ENCODE peak calls at places on chromosomes 2 and 18, in seven cellular contexts. One of them, this sample, is unnamed.

GRCh38 chr18:49018961-49019445 is 68.2 kb upstream of the SMAD7 start:
- DNase-seq in neural progenitor cell: no peak
- DNase-seq in A673: no peak
- DNase-seq in AG09319: no peak
- DNase-seq in H9: no peak
- DNase-seq in fibroblast of lung: no peak
- DNase-seq in heart left ventricle: peak; percentile 14
- DNase-seq in this sample: peak; percentile 35

GRCh38 chr2:183164111-183165015 is 40.1 kb downstream of the NUP35 start:
- DNase-seq in heart left ventricle: no peak
- DNase-seq in H9: no peak
- DNase-seq in neural progenitor cell: no peak
- DNase-seq in AG09319: no peak
- DNase-seq in A673: no peak
- DNase-seq in fibroblast of lung: peak; percentile 4
- DNase-seq in this sample: no peak

GRCh38 chr2:172613035-172613434 is 57.1 kb downstream of the PDK1 start:
- DNase-seq in AG09319: no peak
- DNase-seq in neural progenitor cell: peak; percentile 33
- DNase-seq in heart left ventricle: no peak
- DNase-seq in H9: peak; percentile 52
- DNase-seq in fibroblast of lung: peak; percentile 59
- DNase-seq in A673: peak; percentile 68
- DNase-seq in this sample: no peak

GRCh38 chr2:96402591-96402990 is 67.0 kb downstream of the NCAPH start:
- DNase-seq in AG09319: no peak
- DNase-seq in neural progenitor cell: no peak
- DNase-seq in A673: no peak
- DNase-seq in heart left ventricle: no peak
- DNase-seq in fibroblast of lung: no peak
- DNase-seq in H9: no peak
- DNase-seq in this sample: no peak

GRCh38 chr2:28201711-28202180 is 190.9 kb upstream of the FOSL2 start:
- DNase-seq in fibroblast of lung: no peak
- DNase-seq in heart left ventricle: no peak
- DNase-seq in H9: no peak
- DNase-seq in AG09319: no peak
- DNase-seq in A673: no peak
- DNase-seq in neural progenitor cell: peak; percentile 27
- DNase-seq in this sample: no peak

GRCh38 chr2:43623052-43623451 is 14.0 kb upstream of the PLEKHH2 start:
- DNase-seq in neural progenitor cell: no peak
- DNase-seq in AG09319: no peak
- DNase-seq in A673: peak; percentile 37
- DNase-seq in H9: no peak
- DNase-seq in fibroblast of lung: peak; percentile 79
- DNase-seq in heart left ventricle: no peak
- DNase-seq in this sample: no peak

GRCh38 chr18:52077251-52077983 is 262.6 kb upstream of the DCC start:
- DNase-seq in heart left ventricle: no peak
- DNase-seq in H9: no peak
- DNase-seq in neural progenitor cell: no peak
- DNase-seq in A673: no peak
- DNase-seq in fibroblast of lung: no peak
- DNase-seq in AG09319: no peak
- DNase-seq in this sample: no peak

GRCh38 chr2:55885129-55885943 is 38.2 kb downstream of the EFEMP1 start:
- DNase-seq in H9: no peak
- DNase-seq in fibroblast of lung: peak; percentile 98
- DNase-seq in AG09319: no peak
- DNase-seq in A673: peak; percentile 82
- DNase-seq in heart left ventricle: no peak
- DNase-seq in neural progenitor cell: no peak
- DNase-seq in this sample: no peak

GRCh38 chr2:38261569-38262513 is 115.2 kb downstream of the ATL2 start:
- DNase-seq in A673: no peak
- DNase-seq in fibroblast of lung: no peak
- DNase-seq in H9: no peak
- DNase-seq in heart left ventricle: no peak
- DNase-seq in neural progenitor cell: peak; percentile 4
- DNase-seq in AG09319: no peak
- DNase-seq in this sample: no peak

GRCh38 chr2:8574196-8575010 is 107.5 kb upstream of the ID2 start:
- DNase-seq in fibroblast of lung: no peak
- DNase-seq in H9: peak; percentile 18
- DNase-seq in A673: no peak
- DNase-seq in AG09319: no peak
- DNase-seq in heart left ventricle: no peak
- DNase-seq in neural progenitor cell: no peak
- DNase-seq in this sample: peak; percentile 57
- TF ChIP-seq CTCF in fibroblast of lung: no peak
- TF ChIP-seq CTCF in H9: no peak
- TF ChIP-seq CTCF in A673: no peak
- TF ChIP-seq CTCF in AG09319: no peak
- TF ChIP-seq CTCF in heart left ventricle: no peak
- TF ChIP-seq CTCF in neural progenitor cell: no peak
- TF ChIP-seq CTCF in this sample: no peak

GRCh38 chr2:49129034-49129433 is 25.3 kb downstream of the FSHR start:
- DNase-seq in fibroblast of lung: no peak
- DNase-seq in AG09319: no peak
- DNase-seq in neural progenitor cell: no peak
- DNase-seq in H9: no peak
- DNase-seq in heart left ventricle: no peak
- DNase-seq in A673: no peak
- DNase-seq in this sample: no peak
- TF ChIP-seq CTCF in fibroblast of lung: no peak
- TF ChIP-seq CTCF in AG09319: no peak
- TF ChIP-seq CTCF in neural progenitor cell: no peak
- TF ChIP-seq CTCF in H9: no peak
- TF ChIP-seq CTCF in heart left ventricle: no peak
- TF ChIP-seq CTCF in A673: no peak
- TF ChIP-seq CTCF in this sample: no peak

GRCh38 chr2:100142393-100142792 is at the start of gene AFF3:
- DNase-seq in H9: no peak
- DNase-seq in heart left ventricle: no peak
- DNase-seq in neural progenitor cell: no peak
- DNase-seq in fibroblast of lung: no peak
- DNase-seq in AG09319: no peak
- DNase-seq in A673: no peak
- DNase-seq in this sample: peak; percentile 87
- TF ChIP-seq CTCF in H9: no peak
- TF ChIP-seq CTCF in heart left ventricle: no peak
- TF ChIP-seq CTCF in neural progenitor cell: no peak
- TF ChIP-seq CTCF in fibroblast of lung: no peak
- TF ChIP-seq CTCF in AG09319: no peak
- TF ChIP-seq CTCF in A673: no peak
- TF ChIP-seq CTCF in this sample: no peak

GRCh38 chr2:30714811-30715709 is 92.2 kb downstream of the CAPN13 start:
- DNase-seq in fibroblast of lung: no peak
- DNase-seq in neural progenitor cell: peak; percentile 21
- DNase-seq in H9: peak; percentile 27
- DNase-seq in heart left ventricle: no peak
- DNase-seq in AG09319: no peak
- DNase-seq in A673: no peak
- DNase-seq in this sample: peak; percentile 26
- TF ChIP-seq CTCF in fibroblast of lung: no peak
- TF ChIP-seq CTCF in neural progenitor cell: peak; percentile 39
- TF ChIP-seq CTCF in H9: peak; percentile 42
- TF ChIP-seq CTCF in heart left ventricle: no peak
- TF ChIP-seq CTCF in AG09319: no peak
- TF ChIP-seq CTCF in A673: no peak
- TF ChIP-seq CTCF in this sample: no peak

GRCh38 chr2:78861546-78861945 is 164.0 kb upstream of the REG3G start:
- DNase-seq in fibroblast of lung: no peak
- DNase-seq in H9: no peak
- DNase-seq in heart left ventricle: no peak
- DNase-seq in neural progenitor cell: peak; percentile 42
- DNase-seq in A673: peak; percentile 68
- DNase-seq in AG09319: no peak
- DNase-seq in this sample: no peak
- TF ChIP-seq CTCF in fibroblast of lung: no peak
- TF ChIP-seq CTCF in H9: peak; percentile 74
- TF ChIP-seq CTCF in heart left ventricle: no peak
- TF ChIP-seq CTCF in neural progenitor cell: peak; percentile 58
- TF ChIP-seq CTCF in A673: peak; percentile 62
- TF ChIP-seq CTCF in AG09319: no peak
- TF ChIP-seq CTCF in this sample: peak; percentile 28

This sample was measured in Peyer's patch.